ENCODE peak calls at places on chromosome 17, in six cellular contexts. One of them, this sample, is unnamed.

GRCh38 chr17:82200743-82201497 is 11.7 kb downstream of the CCDC57 start:
- DNase-seq in IMR-90: no peak
- DNase-seq in neuronal stem cell: no peak
- DNase-seq in H9: no peak
- DNase-seq in trophoblast cell: no peak
- DNase-seq in H1: no peak
- DNase-seq in this sample: peak; percentile 67

GRCh38 chr17:31251618-31252328 is 45.3 kb downstream of the OMG start:
- DNase-seq in H9: no peak
- DNase-seq in H1: no peak
- DNase-seq in trophoblast cell: no peak
- DNase-seq in IMR-90: no peak
- DNase-seq in neuronal stem cell: no peak
- DNase-seq in this sample: no peak

GRCh38 chr17:56779898-56780777 is 53.6 kb downstream of the C17orf67 start:
- DNase-seq in neuronal stem cell: peak; percentile 70
- DNase-seq in IMR-90: peak; percentile 66
- DNase-seq in H9: peak; percentile 90
- DNase-seq in H1: peak; percentile 95
- DNase-seq in trophoblast cell: peak; percentile 87
- DNase-seq in this sample: peak; percentile 71

GRCh38 chr17:13337864-13338371 is 263.8 kb downstream of the HS3ST3A1 start:
- DNase-seq in trophoblast cell: peak; percentile 75
- DNase-seq in H9: no peak
- DNase-seq in IMR-90: peak; percentile 78
- DNase-seq in H1: no peak
- DNase-seq in neuronal stem cell: peak; percentile 36
- DNase-seq in this sample: peak; percentile 72

GRCh38 chr17:35011671-35012216 is 31.4 kb downstream of the LIG3 start:
- DNase-seq in IMR-90: peak; percentile 11
- DNase-seq in H9: no peak
- DNase-seq in trophoblast cell: no peak
- DNase-seq in H1: no peak
- DNase-seq in neuronal stem cell: no peak
- DNase-seq in this sample: no peak

GRCh38 chr17:15171433-15172047 is 93.6 kb downstream of the PMP22 start:
- DNase-seq in neuronal stem cell: peak; percentile 54
- DNase-seq in trophoblast cell: peak; percentile 79
- DNase-seq in H9: peak; percentile 91
- DNase-seq in H1: peak; percentile 83
- DNase-seq in IMR-90: peak; percentile 75
- DNase-seq in this sample: peak; percentile 75

GRCh38 chr17:50582741-50583140 is 22.2 kb downstream of the CACNA1G start:
- DNase-seq in neuronal stem cell: no peak
- DNase-seq in H1: no peak
- DNase-seq in trophoblast cell: no peak
- DNase-seq in H9: no peak
- DNase-seq in IMR-90: no peak
- DNase-seq in this sample: no peak

GRCh38 chr17:77540531-77540930 is 399.8 kb downstream of the SEC14L1 start:
- DNase-seq in IMR-90: no peak
- DNase-seq in neuronal stem cell: no peak
- DNase-seq in H1: no peak
- DNase-seq in H9: no peak
- DNase-seq in trophoblast cell: no peak
- DNase-seq in this sample: no peak

GRCh38 chr17:42979511-42980273 is at the start of gene PTGES3L:
- DNase-seq in neuronal stem cell: no peak
- DNase-seq in IMR-90: peak; percentile 48
- DNase-seq in trophoblast cell: peak; percentile 77
- DNase-seq in H9: peak; percentile 84
- DNase-seq in H1: peak; percentile 67
- DNase-seq in this sample: peak; percentile 81

GRCh38 chr17:39096435-39097158 is 54.8 kb downstream of the PLXDC1 start:
- DNase-seq in trophoblast cell: no peak
- DNase-seq in neuronal stem cell: no peak
- DNase-seq in H9: no peak
- DNase-seq in IMR-90: no peak
- DNase-seq in H1: no peak
- DNase-seq in this sample: no peak

GRCh38 chr17:3959295-3959899 is 4.8 kb downstream of the ATP2A3 start:
- DNase-seq in H1: no peak
- DNase-seq in H9: no peak
- DNase-seq in IMR-90: peak; percentile 83
- DNase-seq in trophoblast cell: no peak
- DNase-seq in neuronal stem cell: no peak
- DNase-seq in this sample: peak; percentile 80

GRCh38 chr17:15483416-15483815 is 16.0 kb upstream of the CDRT4 start:
- DNase-seq in H1: no peak
- DNase-seq in trophoblast cell: no peak
- DNase-seq in IMR-90: no peak
- DNase-seq in neuronal stem cell: no peak
- DNase-seq in H9: no peak
- DNase-seq in this sample: no peak

GRCh38 chr17:80107231-80108021 is 6.0 kb downstream of the GAA start:
- DNase-seq in H9: no peak
- DNase-seq in neuronal stem cell: no peak
- DNase-seq in IMR-90: no peak
- DNase-seq in H1: no peak
- DNase-seq in trophoblast cell: no peak
- DNase-seq in this sample: no peak

GRCh38 chr17:79851461-79851817 is 12.2 kb upstream of the CBX4 start:
- DNase-seq in H9: no peak
- DNase-seq in IMR-90: no peak
- DNase-seq in trophoblast cell: no peak
- DNase-seq in H1: no peak
- DNase-seq in neuronal stem cell: no peak
- DNase-seq in this sample: no peak

GRCh38 chr17:16374129-16374528 is 6.8 kb upstream of the UBB start:
- DNase-seq in trophoblast cell: no peak
- DNase-seq in neuronal stem cell: no peak
- DNase-seq in H1: no peak
- DNase-seq in H9: no peak
- DNase-seq in IMR-90: peak; percentile 75
- DNase-seq in this sample: peak; percentile 63

GRCh38 chr17:10372906-10373305 is at the start of gene MYH13:
- DNase-seq in IMR-90: no peak
- DNase-seq in H1: no peak
- DNase-seq in H9: no peak
- DNase-seq in trophoblast cell: no peak
- DNase-seq in neuronal stem cell: no peak
- DNase-seq in this sample: no peak

GRCh38 chr17:58320163-58320558 is 8.4 kb downstream of the TSPOAP1 start:
- DNase-seq in IMR-90: no peak
- DNase-seq in H1: no peak
- DNase-seq in neuronal stem cell: no peak
- DNase-seq in H9: no peak
- DNase-seq in trophoblast cell: no peak
- DNase-seq in this sample: no peak

GRCh38 chr17:59423137-59423703 is 91.8 kb downstream of the YPEL2 start:
- DNase-seq in H1: no peak
- DNase-seq in neuronal stem cell: no peak
- DNase-seq in IMR-90: peak; percentile 24
- DNase-seq in H9: no peak
- DNase-seq in trophoblast cell: peak; percentile 79
- DNase-seq in this sample: peak; percentile 74

GRCh38 chr17:73784015-73784603 is 139.9 kb upstream of the SDK2 start:
- DNase-seq in IMR-90: no peak
- DNase-seq in H1: no peak
- DNase-seq in H9: no peak
- DNase-seq in neuronal stem cell: no peak
- DNase-seq in trophoblast cell: no peak
- DNase-seq in this sample: no peak

GRCh38 chr17:66711936-66712335 is 123.0 kb upstream of the CACNG5 start:
- DNase-seq in IMR-90: no peak
- DNase-seq in trophoblast cell: no peak
- DNase-seq in H1: no peak
- DNase-seq in H9: peak; percentile 60
- DNase-seq in neuronal stem cell: no peak
- DNase-seq in this sample: no peak

GRCh38 chr17:59643159-59643857 is 23.6 kb downstream of the CLTC start:
- DNase-seq in H9: no peak
- DNase-seq in IMR-90: peak; percentile 61
- DNase-seq in trophoblast cell: no peak
- DNase-seq in neuronal stem cell: no peak
- DNase-seq in H1: no peak
- DNase-seq in this sample: peak; percentile 75

GRCh38 chr17:81409190-81409935 is 14.1 kb downstream of the BAHCC1 start:
- DNase-seq in H9: peak; percentile 78
- DNase-seq in trophoblast cell: no peak
- DNase-seq in H1: no peak
- DNase-seq in neuronal stem cell: no peak
- DNase-seq in IMR-90: no peak
- DNase-seq in this sample: no peak

DNA sequence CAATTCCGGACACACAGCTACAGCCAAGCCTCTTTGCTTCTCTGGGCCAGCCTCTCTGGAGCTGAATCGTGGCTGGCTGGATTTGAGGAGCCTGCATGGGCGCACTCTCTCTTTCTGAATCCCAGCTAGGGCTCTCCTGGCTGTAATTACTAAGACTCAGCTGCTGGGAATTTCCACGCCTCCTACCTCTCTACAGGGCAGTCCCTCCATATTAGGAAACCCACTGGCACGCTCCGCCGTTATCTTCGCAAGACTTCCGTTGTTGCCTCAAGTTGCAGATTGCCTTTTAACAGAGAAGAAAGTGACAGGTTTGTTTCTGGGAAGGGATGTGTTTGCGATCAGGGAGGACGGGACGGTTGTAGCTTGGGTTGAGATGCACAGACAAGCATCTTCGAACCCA is 188.4 kb upstream of the NLRP1 start:
- DNase-seq in trophoblast cell: peak; percentile 79
- DNase-seq in H9: no peak
- DNase-seq in neuronal stem cell: no peak
- DNase-seq in IMR-90: peak; percentile 37
- DNase-seq in H1: no peak
- DNase-seq in this sample: peak; percentile 87
- H3K9ac ChIP-seq in trophoblast cell: no peak overlapping the region
- H3K9ac ChIP-seq in H9: no peak overlapping the region
- H3K9ac ChIP-seq in neuronal stem cell: no peak overlapping the region
- H3K9ac ChIP-seq in IMR-90: no peak overlapping the region
- H3K9ac ChIP-seq in H1: no peak overlapping the region
- H3K9ac ChIP-seq in this sample: no peak overlapping the region

DNA sequence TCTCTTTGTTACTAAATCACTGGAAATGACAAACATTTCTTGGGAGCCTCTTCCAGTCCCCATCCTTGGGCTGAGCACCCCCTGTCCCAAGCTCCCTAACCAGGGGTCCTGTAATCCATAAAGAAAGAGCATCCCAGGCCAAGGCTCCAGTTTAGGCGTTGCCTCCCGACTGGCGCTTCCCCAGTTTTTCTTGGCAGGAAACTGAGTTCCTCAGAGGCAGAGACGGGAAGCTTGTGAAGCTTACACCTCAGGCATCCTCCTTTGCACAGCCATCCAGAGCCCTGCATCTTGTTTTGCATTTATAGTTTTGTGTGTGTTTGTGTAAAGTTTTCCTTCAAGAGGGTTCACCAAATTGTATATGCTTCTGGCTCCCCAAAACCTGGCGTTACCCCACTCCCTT is 7.1 kb downstream of the COPZ2 start:
- DNase-seq in IMR-90: no peak
- DNase-seq in H9: no peak
- DNase-seq in H1: no peak
- DNase-seq in trophoblast cell: no peak
- DNase-seq in neuronal stem cell: no peak
- DNase-seq in this sample: no peak
- H4K91ac ChIP-seq in IMR-90: no peak overlapping the region
- H4K91ac ChIP-seq in H9: no peak overlapping the region
- H4K91ac ChIP-seq in H1: no peak overlapping the region
- H4K91ac ChIP-seq in trophoblast cell: no peak overlapping the region
- H4K91ac ChIP-seq in neuronal stem cell: no peak overlapping the region
- H4K91ac ChIP-seq in this sample: no peak overlapping the region

DNA sequence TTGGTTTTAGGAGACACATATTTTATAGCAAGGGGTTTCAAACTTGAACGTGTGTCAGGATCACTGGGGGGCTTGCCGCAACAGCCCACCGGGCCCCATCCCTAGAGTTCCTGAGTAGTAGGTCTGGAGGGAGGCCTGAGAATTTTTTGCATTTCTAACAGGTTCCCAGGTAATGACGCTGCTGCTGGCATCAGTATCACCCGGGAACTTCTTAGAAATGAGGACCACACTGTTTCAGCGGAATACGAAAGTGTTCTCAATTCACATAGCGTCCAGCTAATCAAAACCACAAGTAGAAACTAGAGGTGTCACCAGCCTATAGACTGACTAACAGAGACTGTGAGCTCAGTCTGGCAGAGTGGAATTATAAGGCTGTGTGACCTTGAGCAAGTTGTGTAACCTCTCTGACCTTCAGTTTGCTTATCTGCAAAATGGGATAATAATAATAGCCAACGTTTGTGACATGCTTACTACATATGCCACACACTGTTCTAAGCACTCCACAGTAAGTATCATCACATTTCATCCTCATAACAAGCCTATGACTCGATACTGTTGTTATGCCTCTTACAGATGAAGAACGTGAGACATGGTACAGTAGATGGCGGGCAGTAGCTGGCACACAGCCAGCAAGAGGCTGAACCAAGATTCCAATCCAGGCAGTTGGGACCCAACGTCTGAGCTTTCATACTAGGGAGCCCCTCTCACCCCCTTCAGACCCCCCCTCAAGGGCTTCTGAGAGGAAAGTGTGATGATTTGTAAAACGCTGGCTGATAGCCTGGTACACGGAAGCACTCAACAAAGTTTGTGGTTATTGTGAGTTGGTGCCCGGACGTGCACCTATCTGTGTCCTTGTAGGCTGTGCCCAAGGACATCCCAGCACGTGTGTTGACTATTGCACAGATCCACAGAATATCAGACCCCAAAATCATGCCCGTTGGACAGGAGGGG is 4.6 kb upstream of the ICAM2 start:
- DNase-seq in neuronal stem cell: no peak
- DNase-seq in H1: no peak
- DNase-seq in H9: no peak
- DNase-seq in trophoblast cell: peak; percentile 82
- DNase-seq in IMR-90: peak; percentile 37
- DNase-seq in this sample: no peak
- H2AFZ ChIP-seq in neuronal stem cell: no peak overlapping the region
- H2AFZ ChIP-seq in H1: no peak overlapping the region
- H2AFZ ChIP-seq in H9: no peak overlapping the region
- H2AFZ ChIP-seq in trophoblast cell: no peak overlapping the region
- H2AFZ ChIP-seq in IMR-90: no peak overlapping the region
- H2AFZ ChIP-seq in this sample: no peak overlapping the region

DNA sequence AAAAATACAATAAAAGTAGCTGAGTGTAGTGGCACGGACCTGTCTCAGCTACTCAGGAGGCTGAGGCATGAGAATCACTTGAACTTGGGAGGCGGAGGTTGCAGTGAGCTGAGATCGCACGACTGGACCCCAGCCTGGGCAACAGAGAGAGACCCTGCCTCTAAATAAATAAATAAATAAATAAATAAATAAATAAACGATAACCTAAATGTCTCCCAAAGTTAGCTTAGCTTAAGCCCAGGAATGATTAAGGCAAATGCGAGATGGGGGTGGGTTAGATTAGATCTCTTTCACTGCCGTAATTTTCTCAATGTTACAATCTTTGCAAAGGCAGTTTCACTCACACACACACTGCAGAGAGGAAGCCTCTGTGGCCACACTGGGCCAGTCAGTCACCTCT is 46.7 kb downstream of the WSB1 start:
- DNase-seq in IMR-90: no peak
- DNase-seq in H9: no peak
- DNase-seq in neuronal stem cell: no peak
- DNase-seq in H1: no peak
- DNase-seq in trophoblast cell: peak; percentile 27
- DNase-seq in this sample: no peak
- H3K9ac ChIP-seq in IMR-90: no peak overlapping the region
- H3K9ac ChIP-seq in H9: no peak overlapping the region
- H3K9ac ChIP-seq in neuronal stem cell: no peak overlapping the region
- H3K9ac ChIP-seq in H1: no peak overlapping the region
- H3K9ac ChIP-seq in trophoblast cell: no peak overlapping the region
- H3K9ac ChIP-seq in this sample: no peak overlapping the region

This sample was measured in mesenchymal stem cell.